ENCODE peak calls at places on chromosomes 5 and 9, in eight cellular contexts. One of them, this sample, is unnamed.

GRCh38 chr9:131734165-131734610 is 5.7 kb downstream of the RAPGEF1 start:
- DNase-seq in neuronal stem cell: no peak
- DNase-seq in T1000: peak
- DNase-seq in posterior vena cava: no peak
- DNase-seq in GM18507: no peak
- DNase-seq in heart left ventricle: no peak
- DNase-seq in NCI-H1417: peak
- DNase-seq in NCI-H1092: no peak
- DNase-seq in this sample: peak

GRCh38 chr9:72210522-72210921 is 61.3 kb downstream of the GDA start:
- DNase-seq in NCI-H1417: peak
- DNase-seq in neuronal stem cell: no peak
- DNase-seq in T1000: no peak
- DNase-seq in posterior vena cava: no peak
- DNase-seq in GM18507: no peak
- DNase-seq in NCI-H1092: no peak
- DNase-seq in heart left ventricle: no peak
- DNase-seq in this sample: no peak

GRCh38 chr5:39099831-39100230 is 25.6 kb upstream of the RICTOR start:
- DNase-seq in T1000: no peak
- DNase-seq in GM18507: no peak
- DNase-seq in NCI-H1092: no peak
- DNase-seq in neuronal stem cell: no peak
- DNase-seq in NCI-H1417: no peak
- DNase-seq in heart left ventricle: no peak
- DNase-seq in posterior vena cava: no peak
- DNase-seq in this sample: no peak

GRCh38 chr5:61333351-61334223 is 1.5 kb downstream of the ZSWIM6 start:
- DNase-seq in posterior vena cava: peak
- DNase-seq in NCI-H1092: no peak
- DNase-seq in GM18507: no peak
- DNase-seq in NCI-H1417: peak
- DNase-seq in neuronal stem cell: peak
- DNase-seq in heart left ventricle: peak
- DNase-seq in T1000: no peak
- DNase-seq in this sample: peak

GRCh38 chr5:83467315-83468044 is 4.1 kb upstream of the VCAN start:
- DNase-seq in neuronal stem cell: no peak
- DNase-seq in heart left ventricle: peak
- DNase-seq in posterior vena cava: peak
- DNase-seq in NCI-H1092: no peak
- DNase-seq in T1000: no peak
- DNase-seq in NCI-H1417: no peak
- DNase-seq in GM18507: no peak
- DNase-seq in this sample: peak

GRCh38 chr5:29982446-29982845 is 1211.0 kb upstream of the CDH6 start:
- DNase-seq in heart left ventricle: no peak
- DNase-seq in posterior vena cava: no peak
- DNase-seq in GM18507: no peak
- DNase-seq in NCI-H1417: no peak
- DNase-seq in neuronal stem cell: no peak
- DNase-seq in T1000: no peak
- DNase-seq in NCI-H1092: no peak
- DNase-seq in this sample: no peak

GRCh38 chr9:86303316-86303975 is 21.1 kb upstream of the ISCA1 start:
- DNase-seq in neuronal stem cell: no peak
- DNase-seq in NCI-H1092: no peak
- DNase-seq in heart left ventricle: no peak
- DNase-seq in posterior vena cava: no peak
- DNase-seq in T1000: no peak
- DNase-seq in GM18507: no peak
- DNase-seq in NCI-H1417: no peak
- DNase-seq in this sample: no peak

GRCh38 chr5:117095803-117096332 is 521.2 kb upstream of the SEMA6A start:
- DNase-seq in posterior vena cava: no peak
- DNase-seq in neuronal stem cell: no peak
- DNase-seq in T1000: no peak
- DNase-seq in NCI-H1092: no peak
- DNase-seq in GM18507: no peak
- DNase-seq in heart left ventricle: no peak
- DNase-seq in NCI-H1417: peak
- DNase-seq in this sample: no peak

GRCh38 chr5:151005975-151006576 is 14.3 kb upstream of the GPX3 start:
- DNase-seq in neuronal stem cell: no peak
- DNase-seq in T1000: peak
- DNase-seq in heart left ventricle: peak
- DNase-seq in NCI-H1092: no peak
- DNase-seq in NCI-H1417: no peak
- DNase-seq in GM18507: no peak
- DNase-seq in posterior vena cava: peak
- DNase-seq in this sample: peak